ENCODE peak calls at places on chromosomes 12 and 14, in nine cellular contexts. X, J, C, Z, D, F, A, G and Y are unnamed samples.

GRCh38 chr14:22418631-22419030 is 170.4 kb downstream of the DAD1 start:
- DNase-seq in X (no peak), F (no peak), A (no peak), C (no peak), Z (no peak), G (no peak), J (no peak), D (no peak), Y (no peak)

GRCh38 chr14:31990959-31991541 is 86.1 kb upstream of the ARHGAP5 start:
- DNase-seq in J (no peak), X (peak; percentile 83), G (no peak), C (no peak), D (no peak), Z (no peak), A (no peak), F (no peak), Y (no peak)

GRCh38 chr12:12024958-12025682 is 45.6 kb upstream of the BCL2L14 start:
- DNase-seq in A (no peak), G (no peak), Z (no peak), X (no peak), D (no peak), F (no peak), C (no peak), J (peak; percentile 49), Y (no peak)

GRCh38 chr12:110280784-110281548 is at the start of gene ATP2A2:
- DNase-seq in X (peak; percentile 82), C (peak; percentile 84), G (peak; percentile 95), Z (peak; percentile 90), J (peak; percentile 89), F (peak; percentile 85), D (peak; percentile 34), A (no peak), Y (peak; percentile 92)

GRCh38 chr12:4044736-4045432 is 171.7 kb upstream of the PARP11 start:
- DNase-seq in X (no peak), D (no peak), J (no peak), A (no peak), F (no peak), Z (no peak), C (no peak), G (no peak), Y (no peak)

GRCh38 chr14:100524233-100524932 is 62.8 kb downstream of the BEGAIN start:
- DNase-seq in G (no peak), C (no peak), A (no peak), F (no peak), X (no peak), D (no peak), J (no peak), Z (no peak), Y (no peak)

GRCh38 chr12:131975228-131975627 is 25.5 kb downstream of the EP400 start:
- DNase-seq in Z (no peak), J (no peak), D (no peak), A (no peak), F (no peak), X (no peak), G (no peak), C (no peak), Y (no peak)

GRCh38 chr12:1845010-1845409 is 24.6 kb downstream of the LRTM2 start:
- DNase-seq in G (peak; percentile 29), F (no peak), J (no peak), C (no peak), X (no peak), Z (no peak), D (no peak), A (no peak), Y (no peak)

GRCh38 chr12:59040651-59041050 is 120.3 kb upstream of the LRIG3 start:
- DNase-seq in Z (peak; percentile 33), C (no peak), X (peak; percentile 98), D (peak; percentile 36), A (no peak), F (no peak), G (no peak), J (no peak), Y (peak; percentile 26)

GRCh38 chr12:131116437-131117117 is 162.9 kb downstream of the ADGRD1 start:
- DNase-seq in D (no peak), G (peak; percentile 53), C (no peak), Z (peak; percentile 36), F (no peak), J (no peak), X (no peak), A (no peak), Y (no peak)

GRCh38 chr12:65925626-65926025 is 101.3 kb downstream of the HMGA2 start:
- DNase-seq in J (no peak), Z (no peak), A (no peak), G (no peak), D (no peak), F (no peak), X (no peak), C (peak; percentile 65), Y (no peak)

GRCh38 chr12:92552412-92553108 is 150.2 kb upstream of the PLEKHG7 start:
- DNase-seq in C (no peak), A (no peak), J (no peak), F (no peak), G (no peak), Z (peak; percentile 64), X (peak; percentile 62), D (no peak), Y (no peak)

GRCh38 chr12:124927325-124928094 is 13.1 kb upstream of the UBC start:
- DNase-seq in G (peak; percentile 95), J (peak; percentile 89), F (peak; percentile 88), D (no peak), Z (peak; percentile 95), A (no peak), X (peak; percentile 71), C (peak; percentile 87), Y (peak; percentile 84)

GRCh38 chr12:109737631-109738030 is 24.0 kb downstream of the FAM222A start:
- DNase-seq in Z (no peak), J (no peak), C (no peak), G (peak; percentile 41), F (no peak), X (no peak), A (no peak), D (no peak), Y (no peak)

GRCh38 chr12:111673503-111673902 is 12.3 kb downstream of the BRAP start:
- DNase-seq in J (no peak), X (no peak), Z (peak; percentile 56), D (no peak), G (no peak), C (no peak), F (no peak), A (no peak), Y (no peak)

GRCh38 chr14:54085137-54085810 is 128.6 kb upstream of the BMP4 start:
- DNase-seq in F (no peak), G (no peak), Z (no peak), X (peak; percentile 47), A (no peak), C (no peak), D (no peak), J (no peak), Y (no peak)

GRCh38 chr14:59189281-59189821 is 884 bp downstream of the DAAM1 start:
- DNase-seq in X (peak; percentile 27), A (peak; percentile 4), F (no peak), C (peak; percentile 31), D (no peak), J (peak; percentile 22), G (peak; percentile 71), Z (peak; percentile 1), Y (peak; percentile 20)

GRCh38 chr14:102440392-102440791 is 69.2 kb downstream of the ANKRD9 start:
- DNase-seq in X (no peak), C (no peak), J (no peak), A (no peak), G (no peak), F (no peak), Z (no peak), D (no peak), Y (no peak)
- H3K27ac ChIP-seq in X (no peak overlapping the region), C (no peak overlapping the region), J (no peak overlapping the region), A (no peak overlapping the region), G (no peak overlapping the region), F (no peak overlapping the region), Z (no peak overlapping the region), D (no peak overlapping the region), Y (peak overlapping the region; percentile 30)

GRCh38 chr14:104171948-104172347 is 33.6 kb downstream of the KIF26A start:
- DNase-seq in D (no peak), C (no peak), J (no peak), A (no peak), Z (no peak), F (no peak), G (no peak), X (no peak), Y (peak; percentile 26)
- H3K27ac ChIP-seq in D (no peak overlapping the region), C (no peak overlapping the region), J (no peak overlapping the region), A (no peak overlapping the region), Z (no peak overlapping the region), F (no peak overlapping the region), G (peak overlapping the region; percentile 70), X (no peak overlapping the region), Y (peak overlapping the region; percentile 65)

GRCh38 chr14:51521764-51522163 is 129.9 kb upstream of the FRMD6 start:
- DNase-seq in D (no peak), Z (no peak), F (no peak), G (no peak), J (no peak), X (peak; percentile 77), C (no peak), A (no peak), Y (no peak)
- H3K27ac ChIP-seq in D (peak overlapping the region; percentile 22), Z (no peak overlapping the region), F (no peak overlapping the region), G (no peak overlapping the region), J (no peak overlapping the region), X (no peak overlapping the region), C (no peak overlapping the region), A (no peak overlapping the region), Y (no peak overlapping the region)

GRCh38 chr14:75274899-75275569 is 3.6 kb upstream of the FOS start:
- DNase-seq in D (no peak), J (no peak), G (peak; percentile 22), A (no peak), X (peak; percentile 11), C (peak; percentile 92), Z (no peak), F (peak; percentile 44), Y (no peak)
- H3K27ac ChIP-seq in D (peak overlapping the region; percentile 16), J (peak overlapping the region; percentile 96), G (no peak overlapping the region), A (peak overlapping the region; percentile 46), X (no peak overlapping the region), C (peak overlapping the region; percentile 86), Z (no peak overlapping the region), F (peak overlapping the region; percentile 28), Y (no peak overlapping the region)